ENCODE peak calls at places on chromosomes 16 and 17, in ten cellular contexts. F is right atrium auricular region; H is transverse colon; M is AG04450; C is thoracic aorta; U is heart left ventricle; D is PC-3; O is CD8-positive, alpha-beta memory T cell; A is colonic mucosa; W is neural progenitor cell. J is an unnamed sample.
A peak's percentile ranks its signal among the peaks of the same experiment; 100 is the strongest.

GRCh38 chr16:3020247-3020603 is at the start of gene TNFRSF12A:
- DNase-seq in F (peak; percentile 86), H (peak; percentile 83), M (no peak), C (no peak), U (peak; percentile 84), D (peak; percentile 79), O (peak; percentile 66), A (peak; percentile 86), W (peak; percentile 93), J (peak; percentile 77)

GRCh38 chr16:22352726-22353125 is 21.7 kb downstream of the CDR2 start:
- DNase-seq in F (no peak), H (no peak), M (no peak), C (no peak), U (no peak), D (no peak), O (no peak), A (no peak), W (no peak), J (no peak)

GRCh38 chr17:50514388-50514787 is 6.1 kb downstream of the MYCBPAP start:
- DNase-seq in F (no peak), H (no peak), M (no peak), C (no peak), U (no peak), D (no peak), O (no peak), A (no peak), W (no peak), J (no peak)

GRCh38 chr16:31664683-31665482 is 137.2 kb downstream of the AHSP start:
- DNase-seq in F (no peak), H (no peak), M (no peak), C (no peak), U (no peak), D (peak; percentile 48), O (no peak), A (no peak), W (no peak), J (no peak)

GRCh38 chr17:64784353-64784798 is 122.3 kb upstream of the SMURF2 start:
- DNase-seq in F (no peak), H (no peak), M (no peak), C (no peak), U (no peak), D (no peak), O (no peak), A (no peak), W (no peak), J (peak; percentile 38)

GRCh38 chr16:31427441-31428276 is 501 bp downstream of the COX6A2 start:
- DNase-seq in F (no peak), H (peak; percentile 45), M (no peak), C (no peak), U (peak; percentile 73), D (no peak), O (peak; percentile 74), A (peak; percentile 47), W (no peak), J (peak; percentile 24)

GRCh38 chr17:27153005-27153404 is 140.9 kb upstream of the WSB1 start:
- DNase-seq in F (no peak), H (no peak), M (no peak), C (no peak), U (no peak), D (no peak), O (no peak), A (no peak), W (no peak), J (no peak)

GRCh38 chr17:28999216-28999615 is 6.6 kb downstream of the SEZ6 start:
- DNase-seq in F (no peak), H (no peak), M (no peak), C (no peak), U (no peak), D (no peak), O (no peak), A (no peak), W (no peak), J (no peak)

DNA sequence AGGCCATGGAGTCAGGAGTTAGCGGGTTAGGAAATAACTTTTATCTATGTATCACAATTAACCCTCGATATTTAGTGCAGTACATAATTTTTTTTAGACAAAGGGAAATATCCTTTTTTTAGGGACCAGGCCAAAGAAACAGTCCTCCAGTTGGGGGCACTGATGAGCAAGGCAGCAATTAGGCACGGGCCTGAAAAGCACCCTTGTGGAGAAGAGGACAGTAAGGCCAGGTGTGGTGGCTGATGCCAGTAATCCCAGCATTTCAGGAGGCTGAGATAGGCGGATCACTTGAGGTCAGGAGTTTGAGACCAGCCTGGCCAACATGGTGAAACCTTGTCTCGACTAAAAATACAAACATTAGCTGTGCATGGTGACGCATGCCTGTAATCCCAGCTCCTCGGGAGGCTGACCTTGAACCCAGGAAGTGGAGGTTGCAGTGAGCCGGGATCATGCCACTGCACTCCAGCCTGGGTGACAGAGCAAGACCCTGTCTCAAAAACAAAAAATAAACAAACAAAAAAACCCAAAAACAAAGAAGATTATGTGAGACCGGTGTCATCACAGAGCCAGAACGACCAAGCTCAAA is 158.3 kb upstream of the NOL11 start:
- DNase-seq in F (no peak), H (no peak), M (no peak), C (no peak), U (no peak), D (peak; percentile 50), O (no peak), A (no peak), W (no peak), J (no peak)
- H3K27ac ChIP-seq in F (no peak overlapping the region), H (no peak overlapping the region), M (no peak overlapping the region), C (no peak overlapping the region), U (no peak overlapping the region), D (no peak overlapping the region), O (no peak overlapping the region), A (no peak overlapping the region), W (no peak overlapping the region), J (no peak overlapping the region)

GRCh38 chr17:77322284-77322533 is 181.4 kb downstream of the SEC14L1 start:
- DNase-seq in F (no peak), H (no peak), M (no peak), C (no peak), U (no peak), D (no peak), O (no peak), A (no peak), W (no peak), J (no peak)

GRCh38 chr17:77325537-77325825 is 184.7 kb downstream of the SEC14L1 start:
- DNase-seq in F (no peak), H (no peak), M (no peak), C (no peak), U (no peak), D (no peak), O (no peak), A (no peak), W (no peak), J (no peak)

GRCh38 chr17:77324227-77324626 is 183.5 kb downstream of the SEC14L1 start:
- DNase-seq in F (peak; percentile 50), H (no peak), M (no peak), C (no peak), U (no peak), D (no peak), O (no peak), A (peak; percentile 17), W (no peak), J (no peak)

GRCh38 chr17:77322534-77323412 is 182.0 kb downstream of the SEC14L1 start:
- DNase-seq in F (peak; percentile 88), H (peak; percentile 72), M (peak; percentile 95), C (peak; percentile 90), U (peak; percentile 91), D (peak; percentile 99), O (no peak), A (peak; percentile 68), W (peak; percentile 23), J (peak; percentile 100)

GRCh38 chr17:77323413-77324171 is 182.8 kb downstream of the SEC14L1 start:
- DNase-seq in F (no peak), H (peak; percentile 33), M (no peak), C (no peak), U (peak; percentile 56), D (peak; percentile 25), O (no peak), A (peak; percentile 45), W (no peak), J (no peak)
- H3K27ac ChIP-seq in F (peak overlapping the region; percentile 84), H (peak overlapping the region; percentile 89), M (peak overlapping the region; percentile 99), C (peak overlapping the region; percentile 98), U (peak overlapping the region; percentile 91), D (peak overlapping the region; percentile 98), O (peak overlapping the region; percentile 65), A (peak overlapping the region; percentile 61), W (peak overlapping the region; percentile 55), J (peak overlapping the region; percentile 92)

GRCh38 chr17:17959520-17960361 is 12.5 kb downstream of the TOM1L2 start:
- DNase-seq in F (no peak), H (no peak), M (no peak), C (no peak), U (no peak), D (no peak), O (no peak), A (no peak), W (no peak), J (no peak)

GRCh38 chr17:17957584-17957916 is 14.7 kb downstream of the TOM1L2 start:
- DNase-seq in F (no peak), H (no peak), M (no peak), C (no peak), U (no peak), D (peak; percentile 34), O (no peak), A (no peak), W (no peak), J (no peak)

GRCh38 chr17:17963066-17963465 is 9.1 kb downstream of the TOM1L2 start:
- DNase-seq in F (no peak), H (no peak), M (no peak), C (no peak), U (no peak), D (no peak), O (no peak), A (no peak), W (no peak), J (no peak)

GRCh38 chr17:17963694-17964436 is 8.3 kb downstream of the TOM1L2 start:
- DNase-seq in F (no peak), H (no peak), M (no peak), C (no peak), U (no peak), D (no peak), O (no peak), A (no peak), W (no peak), J (no peak)

DNA sequence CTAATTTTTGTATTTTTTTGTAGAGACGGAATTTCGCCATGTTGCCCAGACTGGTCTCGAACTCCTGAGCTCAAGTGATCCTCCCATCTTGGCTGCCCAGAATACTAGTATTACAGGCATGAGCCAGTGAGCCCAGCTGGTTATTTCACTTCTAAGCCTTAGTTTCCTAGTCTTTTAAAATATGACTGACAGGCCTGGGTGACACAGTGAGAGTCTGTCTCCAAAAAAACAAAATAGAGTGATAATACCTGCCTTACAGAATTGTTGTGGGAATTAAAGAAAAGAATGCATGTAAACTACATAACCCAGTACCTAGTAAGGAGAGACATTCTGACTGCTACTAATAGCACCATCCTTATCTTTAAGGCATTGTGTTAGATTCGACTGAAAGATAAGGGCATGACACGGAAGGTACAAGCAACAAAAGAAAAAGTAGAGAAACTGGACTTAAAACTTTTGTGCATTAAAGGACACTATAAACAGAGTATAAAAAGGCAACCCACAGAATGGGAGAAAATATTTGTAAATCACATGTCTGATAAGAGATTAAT is 11.6 kb downstream of the TOM1L2 start:
- DNase-seq in F (no peak), H (no peak), M (no peak), C (no peak), U (no peak), D (no peak), O (no peak), A (no peak), W (no peak), J (no peak)
- H3K27ac ChIP-seq in F (no peak overlapping the region), H (peak overlapping the region; percentile 88), M (peak overlapping the region; percentile 63), C (peak overlapping the region; percentile 49), U (peak overlapping the region; percentile 70), D (peak overlapping the region; percentile 97), O (no peak overlapping the region), A (peak overlapping the region; percentile 82), W (no peak overlapping the region), J (peak overlapping the region; percentile 96)

GRCh38 chr17:6023452-6023851 is 46.7 kb upstream of the WSCD1 start:
- DNase-seq in F (no peak), H (no peak), M (no peak), C (no peak), U (no peak), D (no peak), O (no peak), A (no peak), W (no peak), J (no peak)

GRCh38 chr17:6021011-6021400 is 49.2 kb upstream of the WSCD1 start:
- DNase-seq in F (no peak), H (no peak), M (no peak), C (no peak), U (no peak), D (no peak), O (no peak), A (no peak), W (no peak), J (no peak)

GRCh38 chr17:6027342-6028024 is 42.7 kb upstream of the WSCD1 start:
- DNase-seq in F (no peak), H (no peak), M (no peak), C (no peak), U (no peak), D (no peak), O (no peak), A (no peak), W (no peak), J (no peak)

GRCh38 chr17:6021627-6022026 is 48.6 kb upstream of the WSCD1 start:
- DNase-seq in F (no peak), H (no peak), M (no peak), C (no peak), U (no peak), D (no peak), O (no peak), A (no peak), W (no peak), J (no peak)

DNA sequence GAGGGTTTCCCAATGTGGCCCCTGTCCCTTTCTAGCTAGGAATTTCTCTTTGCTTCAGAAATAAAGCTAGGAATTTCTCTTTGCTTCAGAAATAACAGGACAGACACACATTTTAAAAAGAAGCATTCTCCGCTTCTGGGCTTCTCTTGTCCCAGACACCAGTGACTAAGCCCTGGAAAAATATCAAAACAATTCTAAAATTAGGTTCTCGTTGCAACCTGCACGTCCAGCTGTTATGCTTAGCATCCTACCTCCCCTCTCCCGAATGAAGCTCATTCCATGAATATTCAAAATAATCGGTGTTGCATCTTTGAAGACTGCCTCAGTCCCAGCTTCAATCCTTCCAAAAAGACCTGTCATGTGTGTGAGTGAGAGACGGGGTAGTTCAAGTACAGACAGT is 45.6 kb upstream of the WSCD1 start:
- DNase-seq in F (no peak), H (no peak), M (no peak), C (no peak), U (no peak), D (no peak), O (no peak), A (no peak), W (no peak), J (no peak)
- H3K27ac ChIP-seq in F (no peak overlapping the region), H (no peak overlapping the region), M (no peak overlapping the region), C (peak overlapping the region; percentile 70), U (no peak overlapping the region), D (no peak overlapping the region), O (no peak overlapping the region), A (no peak overlapping the region), W (no peak overlapping the region), J (no peak overlapping the region)